ENCODE peak calls at places on chromosomes 13 and 19, in six cellular contexts. W is HFF-Myc, P is B cell, C is retinal pigment epithelial cell, I is progenitor cell of endocrine pancreas, Y is MCF 10A. T is an unnamed sample.

GRCh38 chr19:39406656-39407393 is at the start of gene ZFP36:
- DNase-seq in P (peak), W (no peak), I (peak), C (no peak), Y (peak), T (peak)

GRCh38 chr13:33536639-33537425 is 251.3 kb upstream of the STARD13 start:
- DNase-seq in Y (peak), C (no peak), W (no peak), I (no peak), P (no peak), T (peak)

GRCh38 chr13:45356966-45357689 is 16.1 kb upstream of the TPT1 start:
- DNase-seq in I (no peak), P (no peak), Y (no peak), C (no peak), W (no peak), T (no peak)

GRCh38 chr19:10295305-10295846 is 5.6 kb downstream of the ICAM5 start:
- DNase-seq in Y (no peak), C (no peak), P (peak), W (no peak), I (no peak), T (no peak)

GRCh38 chr19:5156231-5156986 is 184.2 kb downstream of the PTPRS start:
- DNase-seq in C (no peak), Y (no peak), P (peak), W (no peak), I (no peak), T (no peak)

GRCh38 chr19:48556163-48556562 is 4.2 kb downstream of the SULT2B1 start:
- DNase-seq in C (no peak), Y (peak), W (no peak), I (no peak), P (no peak), T (peak)

GRCh38 chr13:51620165-51620983 is 36.1 kb downstream of the WDFY2 start:
- DNase-seq in W (no peak), Y (no peak), P (no peak), C (no peak), I (no peak), T (peak)

GRCh38 chr19:46221981-46222610 is 7.4 kb upstream of the IGFL1 start:
- DNase-seq in Y (peak), I (no peak), C (no peak), P (no peak), W (no peak), T (peak)

GRCh38 chr13:42875448-42876269 is 94.3 kb downstream of the FAM216B start:
- DNase-seq in W (no peak), C (no peak), Y (no peak), P (no peak), I (no peak), T (peak)

DNA sequence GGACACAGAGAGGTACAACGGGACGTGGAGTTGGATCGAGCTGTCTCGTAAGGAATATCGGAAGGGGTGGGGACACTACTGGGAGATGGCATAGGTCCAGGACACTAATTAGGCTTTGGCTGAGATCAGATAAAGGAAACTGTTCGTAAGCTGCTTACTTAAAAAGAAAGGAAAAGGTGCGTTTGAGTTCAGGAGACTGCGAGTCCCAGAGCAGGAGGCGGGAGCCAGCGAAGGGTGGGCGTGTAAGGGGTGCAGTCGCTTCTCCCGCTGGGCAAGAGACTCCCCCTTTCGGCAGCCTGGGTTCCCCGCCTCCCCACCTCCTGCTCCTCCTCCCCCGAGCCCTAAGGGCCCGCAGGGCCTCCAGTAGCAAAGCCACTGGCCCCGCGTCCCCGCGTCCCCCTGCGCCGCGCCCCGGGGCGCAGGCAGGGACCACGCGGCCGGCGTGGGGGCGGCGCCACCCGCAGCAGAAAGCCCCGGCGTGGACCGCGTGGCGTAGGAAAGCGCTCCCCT is 571 bp downstream of the ABCC4 start:
- DNase-seq in Y (peak), P (peak), C (no peak), W (peak), I (peak), T (peak)
- TF ChIP-seq CTCF in Y (no peak), P (no peak), C (peak), W (no peak), I (peak), T (no peak)

DNA sequence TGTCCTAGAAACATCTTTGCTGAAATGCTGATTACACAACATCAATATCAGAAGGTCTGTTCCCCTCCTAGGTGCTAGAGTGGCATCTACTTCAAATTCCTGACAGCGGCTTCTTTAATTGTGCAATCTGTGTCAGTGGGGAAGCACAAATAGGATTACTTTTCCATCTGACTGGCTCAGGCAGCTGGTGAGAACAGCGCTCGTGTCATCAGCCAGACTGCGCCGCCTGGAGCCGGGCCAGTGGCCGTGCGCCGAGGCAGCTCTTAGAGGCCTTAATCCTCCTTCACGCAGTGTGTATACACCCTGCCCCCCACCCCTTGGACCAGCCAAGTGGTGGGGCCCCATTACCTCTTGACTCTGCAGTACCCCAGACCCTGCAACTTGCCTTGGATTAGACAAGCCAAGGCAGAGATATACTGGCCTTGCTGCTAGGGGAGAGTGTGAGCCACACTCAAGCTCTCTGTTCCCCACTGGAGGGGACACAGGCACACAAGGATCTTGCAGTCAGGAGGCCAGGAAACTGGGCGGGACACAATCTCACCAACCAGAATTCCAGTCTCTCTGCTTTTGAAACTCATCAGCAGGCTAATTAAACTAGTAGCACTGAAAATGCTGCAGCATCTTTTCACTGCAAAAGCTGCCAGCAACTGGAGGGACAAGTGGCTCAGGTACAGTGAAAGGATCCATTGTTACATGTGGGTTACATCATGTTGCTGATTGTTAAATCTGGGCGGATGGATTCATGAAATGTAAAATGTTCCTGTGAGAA is 48.9 kb upstream of the EPHX3 start:
- DNase-seq in Y (peak), P (no peak), C (peak), I (no peak), W (peak), T (peak)
- TF ChIP-seq CTCF in Y (no peak), P (no peak), C (peak), I (no peak), W (peak), T (peak)

GRCh38 chr13:71320452-71320851 is 546.6 kb downstream of the DACH1 start:
- DNase-seq in I (no peak), C (no peak), W (peak), P (no peak), Y (peak), T (peak)
- TF ChIP-seq CTCF in I (peak), C (peak), W (peak), P (no peak), Y (peak), T (peak)

DNA sequence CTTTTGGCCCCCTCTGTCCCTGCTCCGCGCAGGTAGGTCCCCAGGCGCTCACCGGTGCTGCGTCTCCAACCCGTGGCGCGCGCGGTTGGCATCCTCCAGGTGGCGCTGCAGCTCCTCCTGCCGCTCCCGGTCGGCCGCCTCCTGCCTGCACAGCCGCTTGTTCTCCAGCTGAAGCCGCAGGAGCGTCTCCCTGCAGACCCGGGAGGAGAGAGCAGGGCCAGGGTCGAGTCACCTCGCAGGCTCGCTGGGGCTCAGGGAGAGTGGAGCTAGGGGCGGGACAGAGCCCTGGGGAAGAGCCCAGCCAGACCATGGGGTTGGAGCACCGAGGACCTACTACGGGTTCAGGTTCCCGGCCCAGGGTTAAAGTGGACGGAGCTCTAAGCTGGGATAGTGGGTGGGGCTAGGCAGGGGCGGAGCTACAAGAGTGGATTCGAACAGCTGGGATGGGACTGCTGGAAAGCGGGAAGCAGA is 9.3 kb downstream of the HOOK2 start:
- DNase-seq in C (no peak), W (no peak), P (peak), Y (peak), I (peak), T (peak)
- TF ChIP-seq CTCF in C (no peak), W (peak), P (peak), Y (peak), I (peak), T (peak)

GRCh38 chr19:42232435-42232834 is 10.0 kb downstream of the GSK3A start:
- DNase-seq in I (no peak), P (no peak), C (no peak), Y (no peak), W (no peak), T (no peak)

GRCh38 chr19:42229855-42230331 is 9.8 kb downstream of the ZNF526 start:
- DNase-seq in P (no peak), Y (no peak), C (no peak), W (no peak), I (no peak), T (peak)

GRCh38 chr19:42228640-42229039 is 8.5 kb downstream of the ZNF526 start:
- DNase-seq in I (no peak), P (no peak), W (no peak), Y (no peak), C (no peak), T (no peak)

GRCh38 chr19:42226886-42227285 is 6.8 kb downstream of the ZNF526 start:
- DNase-seq in Y (no peak), C (no peak), I (no peak), P (no peak), W (no peak), T (peak)

GRCh38 chr19:42229263-42229854 is 9.2 kb downstream of the ZNF526 start:
- DNase-seq in C (no peak), P (no peak), W (no peak), I (no peak), Y (no peak), T (no peak)
- TF ChIP-seq CTCF in C (peak), P (no peak), W (no peak), I (no peak), Y (no peak), T (no peak)

GRCh38 chr19:40744554-40745401 is 5.5 kb downstream of the ACTMAP start:
- DNase-seq in W (no peak), Y (no peak), C (no peak), P (no peak), I (no peak), T (no peak)
- TF ChIP-seq CTCF in W (no peak), Y (no peak), C (peak), P (no peak), I (peak), T (no peak)

DNA sequence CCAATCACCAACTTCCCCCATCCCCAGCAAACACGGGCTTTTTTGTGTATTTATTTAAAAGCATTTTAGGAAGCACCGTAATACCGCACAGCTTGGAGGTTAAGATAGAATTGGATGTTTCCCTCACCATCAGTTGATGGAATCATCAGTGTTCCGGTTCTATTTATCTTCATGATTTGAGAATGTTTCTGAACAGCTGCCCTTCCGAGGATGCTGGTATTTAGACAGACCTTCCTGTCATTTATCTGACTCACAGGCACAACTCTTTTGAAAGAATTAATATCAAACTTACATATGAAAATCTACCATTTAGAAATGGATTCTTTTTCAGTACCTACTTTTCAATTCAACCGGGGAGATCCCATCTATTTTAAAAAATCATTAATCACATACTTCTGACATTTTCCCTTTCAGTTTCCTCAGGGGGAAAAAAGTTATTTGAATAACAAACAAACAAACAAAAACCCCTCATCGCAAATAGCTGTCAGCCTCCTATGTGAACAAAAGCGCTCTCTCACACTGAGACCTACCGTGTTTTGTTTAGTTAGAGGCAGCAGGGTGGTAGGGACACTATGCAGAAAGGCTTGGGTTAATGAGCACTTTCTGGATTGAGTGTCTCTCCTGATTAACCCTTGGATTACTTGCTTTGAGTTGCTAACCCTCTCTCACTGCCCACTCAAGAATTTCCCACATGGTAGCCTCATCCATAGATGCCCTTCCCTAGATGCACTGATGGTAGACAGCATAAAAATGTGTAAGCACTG is 189.3 kb downstream of the TM9SF2 start:
- DNase-seq in Y (no peak), C (no peak), P (no peak), I (no peak), W (no peak), T (no peak)
- TF ChIP-seq CTCF in Y (no peak), C (no peak), P (no peak), I (no peak), W (no peak), T (no peak)

T was measured in fibroblast of mammary gland.